ENCODE peak calls at places on chromosomes 12 and 14, in nine cellular contexts. X, Z, B, Q, G, D, I, Y and N are unnamed samples.
A peak's percentile ranks its signal among the peaks of the same experiment; 100 is the strongest.

GRCh38 chr12:5390174-5390799 is 41.6 kb upstream of the NTF3 start:
- DNase-seq in Q (no peak), G (no peak), Z (no peak), B (no peak), X (no peak), Y (no peak), I (no peak), D (peak; percentile 55), N (no peak)

GRCh38 chr14:102939820-102940561 is 17.5 kb downstream of the AMN start:
- DNase-seq in I (no peak), D (no peak), B (no peak), Q (no peak), Z (no peak), X (no peak), Y (no peak), G (no peak), N (no peak)

GRCh38 chr14:52706286-52706685 is 714 bp upstream of the PSMC6 start:
- DNase-seq in B (no peak), I (peak; percentile 54), Q (peak; percentile 32), D (peak; percentile 22), Y (no peak), G (no peak), Z (peak; percentile 55), X (no peak), N (no peak)

GRCh38 chr12:92462049-92462448 is 240.7 kb upstream of the PLEKHG7 start:
- DNase-seq in B (peak; percentile 37), X (no peak), I (no peak), Z (no peak), G (no peak), D (no peak), Q (no peak), Y (no peak), N (no peak)

GRCh38 chr12:52956987-52957386 is 8.1 kb downstream of the KRT18 start:
- DNase-seq in D (peak; percentile 32), Y (no peak), Q (no peak), I (no peak), X (no peak), Z (no peak), G (no peak), B (peak; percentile 29), N (no peak)

GRCh38 chr12:116759783-116760581 is 21.9 kb downstream of the RNFT2 start:
- DNase-seq in Q (no peak), I (no peak), X (no peak), B (no peak), G (peak; percentile 45), Z (peak; percentile 15), Y (no peak), D (no peak), N (no peak)

GRCh38 chr14:90783344-90783743 is 32.9 kb downstream of the TTC7B start:
- DNase-seq in Z (no peak), Q (no peak), D (no peak), B (no peak), X (no peak), Y (no peak), I (no peak), G (no peak), N (no peak)

GRCh38 chr12:3882896-3883564 is 9.8 kb upstream of the PARP11 start:
- DNase-seq in I (no peak), B (peak; percentile 8), X (no peak), G (no peak), Z (no peak), Y (no peak), Q (no peak), D (peak; percentile 24), N (no peak)

GRCh38 chr14:74531467-74531866 is 37.9 kb downstream of the ISCA2 start:
- DNase-seq in Y (no peak), B (peak; percentile 15), Z (no peak), G (peak; percentile 23), D (peak; percentile 59), I (no peak), X (no peak), Q (no peak), N (no peak)

GRCh38 chr12:117674313-117674712 is 294.5 kb downstream of the KSR2 start:
- DNase-seq in B (no peak), X (no peak), D (peak; percentile 64), G (no peak), I (no peak), Y (no peak), Q (no peak), Z (no peak), N (no peak)

GRCh38 chr12:958449-959123 is 9.1 kb upstream of the RAD52 start:
- DNase-seq in I (no peak), X (no peak), Z (no peak), Y (no peak), G (no peak), D (no peak), B (peak; percentile 20), Q (no peak), N (no peak)

GRCh38 chr14:34062353-34062973 is 111.6 kb upstream of the EGLN3 start:
- DNase-seq in X (no peak), Q (no peak), B (no peak), Y (no peak), I (no peak), G (no peak), D (no peak), Z (no peak), N (no peak)

GRCh38 chr14:31954991-31955390 is 122.1 kb upstream of the ARHGAP5 start:
- DNase-seq in Z (no peak), Q (no peak), G (no peak), D (no peak), B (no peak), X (no peak), I (no peak), Y (no peak), N (no peak)

GRCh38 chr12:112677050-112677765 is 114.3 kb upstream of the RPH3A start:
- DNase-seq in B (no peak), I (no peak), G (no peak), Q (no peak), X (no peak), D (no peak), Z (no peak), Y (no peak), N (no peak)

GRCh38 chr14:104244221-104245011 is 106.0 kb downstream of the KIF26A start:
- DNase-seq in I (no peak), Y (no peak), Q (no peak), D (no peak), Z (peak; percentile 0), G (no peak), B (no peak), X (no peak), N (no peak)

GRCh38 chr12:95633671-95634465 is 82.6 kb upstream of the USP44 start:
- DNase-seq in Z (no peak), Y (no peak), I (no peak), G (peak; percentile 49), Q (no peak), X (no peak), B (no peak), D (peak; percentile 74), N (no peak)

GRCh38 chr12:65631621-65632111 is 192.6 kb upstream of the HMGA2 start:
- DNase-seq in G (peak; percentile 94), B (peak; percentile 99), X (no peak), I (no peak), Q (no peak), Z (no peak), D (peak; percentile 100), Y (peak; percentile 99), N (peak; percentile 100)

GRCh38 chr14:99345472-99345871 is 73.5 kb upstream of the BCL11B start:
- DNase-seq in D (no peak), Z (no peak), G (no peak), Y (no peak), B (no peak), Q (no peak), X (no peak), I (no peak), N (no peak)

GRCh38 chr12:6278439-6279255 is 31.8 kb upstream of the PLEKHG6 start:
- DNase-seq in X (peak; percentile 30), G (peak; percentile 83), B (peak; percentile 48), Y (peak; percentile 74), I (peak; percentile 77), Z (peak; percentile 79), Q (peak; percentile 80), D (peak; percentile 85), N (no peak)

GRCh38 chr12:6551063-6551461 is 4.8 kb downstream of the IFFO1 start:
- DNase-seq in D (peak; percentile 63), Z (no peak), G (no peak), X (no peak), Q (no peak), I (peak; percentile 12), Y (no peak), B (no peak), N (no peak)

GRCh38 chr14:92513966-92514843 is 624 bp downstream of the RIN3 start:
- DNase-seq in Q (no peak), Z (peak; percentile 23), B (no peak), D (peak; percentile 37), G (no peak), X (no peak), Y (no peak), I (peak; percentile 63), N (no peak)